ENCODE peak calls at places on chromosomes 7 and 10, in eight cellular contexts. V is IMR-90, L is fibroblast of lung, Y is psoas muscle, A is heart right ventricle, X is HL-60, J is mammary epithelial cell, N is spleen. B is an unnamed sample.

GRCh38 chr7:136272934-136273333 is 295.8 kb upstream of the MTPN start:
- DNase-seq in V (no peak), X (no peak), J (no peak), A (no peak), Y (no peak), N (no peak), L (no peak), B (no peak)

GRCh38 chr10:93566435-93567276 is at the start of gene FFAR4:
- DNase-seq in V (no peak), A (peak), J (peak), L (no peak), X (peak), N (no peak), Y (peak), B (no peak)

GRCh38 chr7:50346548-50347497 is 42.3 kb downstream of the IKZF1 start:
- DNase-seq in J (peak), V (no peak), L (no peak), N (no peak), Y (no peak), X (no peak), A (no peak), B (no peak)

GRCh38 chr10:6301482-6302083 is 98.9 kb downstream of the PFKFB3 start:
- DNase-seq in Y (no peak), L (peak), X (no peak), N (no peak), V (no peak), J (no peak), A (no peak), B (no peak)

GRCh38 chr10:44384601-44385422 is at the start of gene CXCL12:
- DNase-seq in J (peak), V (peak), L (peak), Y (peak), N (peak), A (peak), X (no peak), B (no peak)

GRCh38 chr7:17186745-17187144 is 111.7 kb upstream of the AHR start:
- DNase-seq in V (no peak), L (no peak), A (no peak), X (no peak), N (no peak), J (no peak), Y (no peak), B (no peak)

GRCh38 chr10:86281396-86281795 is 85.2 kb downstream of the GRID1 start:
- DNase-seq in V (no peak), L (no peak), J (no peak), X (no peak), N (no peak), Y (no peak), A (no peak), B (no peak)

GRCh38 chr10:3226960-3227724 is 54.6 kb upstream of the PITRM1 start:
- DNase-seq in L (peak), Y (no peak), V (peak), X (no peak), N (no peak), A (no peak), J (peak), B (no peak)

GRCh38 chr7:66359656-66360211 is 154.6 kb downstream of the TPST1 start:
- DNase-seq in J (peak), L (no peak), V (no peak), A (no peak), N (peak), X (peak), Y (no peak), B (no peak)

GRCh38 chr7:150400779-150401423 is 21.8 kb downstream of the ZNF775 start:
- DNase-seq in Y (no peak), N (no peak), J (no peak), L (no peak), V (no peak), X (no peak), A (no peak), B (no peak)

GRCh38 chr7:5423844-5424688 is 432 bp upstream of the TNRC18 start:
- DNase-seq in J (peak), X (peak), A (peak), V (peak), L (peak), Y (peak), N (peak), B (peak)

GRCh38 chr10:86721232-86721631 is 35.2 kb upstream of the BMPR1A start:
- DNase-seq in N (no peak), V (no peak), L (no peak), A (no peak), Y (no peak), J (no peak), X (no peak), B (no peak)

GRCh38 chr10:14686356-14686755 is 88.3 kb downstream of the FAM107B start:
- DNase-seq in X (no peak), V (no peak), L (peak), J (peak), N (no peak), A (no peak), Y (no peak), B (no peak)

GRCh38 chr10:81873932-81874816 is 820 bp upstream of the NRG3 start:
- DNase-seq in A (peak), N (peak), J (peak), L (peak), V (no peak), X (no peak), Y (peak), B (no peak)

GRCh38 chr10:126705951-126706565 is 35.6 kb upstream of the C10orf90 start:
- DNase-seq in Y (no peak), L (no peak), V (no peak), J (no peak), X (no peak), N (no peak), A (peak), B (no peak)

GRCh38 chr10:124568858-124569622 is 107.4 kb downstream of the LHPP start:
- DNase-seq in V (no peak), N (peak), L (no peak), X (no peak), A (no peak), J (no peak), Y (no peak), B (no peak)

GRCh38 chr7:47458057-47458456 is 123.9 kb downstream of the TNS3 start:
- DNase-seq in X (no peak), Y (peak), N (no peak), L (peak), J (peak), A (peak), V (peak), B (peak)

GRCh38 chr7:95427123-95427522 is 7.7 kb downstream of the PON2 start:
- DNase-seq in L (no peak), N (no peak), A (no peak), X (no peak), Y (no peak), J (no peak), V (no peak), B (no peak)

GRCh38 chr10:43076311-43076875 is 476 bp upstream of the RET start:
- DNase-seq in L (no peak), Y (peak), N (no peak), X (peak), J (peak), A (no peak), V (no peak), B (no peak)

GRCh38 chr10:70602665-70603438 is at the start of gene PRF1:
- DNase-seq in V (no peak), L (no peak), Y (peak), J (no peak), X (no peak), N (peak), A (no peak), B (no peak)

GRCh38 chr10:29946953-29947700 is 112.3 kb downstream of the JCAD start:
- DNase-seq in V (peak), L (peak), Y (peak), N (no peak), A (peak), X (no peak), J (peak), B (peak)

GRCh38 chr7:1483079-1483478 is 21.1 kb downstream of the INTS1 start:
- DNase-seq in Y (no peak), A (no peak), J (no peak), X (no peak), L (no peak), N (no peak), V (no peak), B (no peak)

GRCh38 chr10:97926055-97926454 is 76.4 kb downstream of the GOLGA7B start:
- DNase-seq in N (peak), J (no peak), A (no peak), V (no peak), Y (no peak), L (no peak), X (no peak), B (no peak)

GRCh38 chr10:71812016-71812912 is 38.8 kb downstream of the PSAP start:
- DNase-seq in J (peak), A (peak), Y (peak), L (peak), N (peak), V (peak), X (peak), B (no peak)

GRCh38 chr10:114458216-114458615 is 53.9 kb upstream of the AFAP1L2 start:
- DNase-seq in V (no peak), N (no peak), L (peak), A (no peak), X (no peak), J (no peak), Y (no peak), B (no peak)

GRCh38 chr7:129136887-129137647 is 7.4 kb upstream of the TSPAN33 start:
- DNase-seq in N (no peak), X (no peak), J (no peak), Y (no peak), L (no peak), V (no peak), A (no peak), B (no peak)

GRCh38 chr10:71878327-71879034 is 27.4 kb upstream of the PSAP start:
- DNase-seq in X (peak), V (no peak), J (no peak), L (no peak), Y (no peak), N (peak), A (no peak), B (no peak)

GRCh38 chr10:480928-481551 is 208.4 kb downstream of the DIP2C start:
- DNase-seq in L (no peak), V (peak), J (no peak), Y (peak), A (no peak), N (peak), X (no peak), B (no peak)

GRCh38 chr7:13411151-13411550 is 578.3 kb downstream of the ETV1 start:
- DNase-seq in N (no peak), A (no peak), X (no peak), Y (no peak), L (no peak), V (no peak), J (no peak), B (no peak)

GRCh38 chr7:41879424-41879823 is 176.5 kb upstream of the INHBA start:
- DNase-seq in N (no peak), X (no peak), Y (no peak), L (peak), J (no peak), A (no peak), V (no peak), B (no peak)

GRCh38 chr7:143388491-143389101 is 7.5 kb downstream of the ZYX start:
- DNase-seq in X (no peak), Y (no peak), L (no peak), J (no peak), V (no peak), N (no peak), A (no peak), B (no peak)

GRCh38 chr7:372939-373791 is 83.2 kb downstream of the FOXL3 start:
- DNase-seq in A (no peak), Y (peak), V (no peak), N (peak), X (no peak), J (no peak), L (peak), B (no peak)

GRCh38 chr10:22219308-22219707 is 1.5 kb upstream of the EBLN1 start:
- DNase-seq in N (no peak), X (no peak), Y (no peak), L (peak), V (no peak), J (peak), A (no peak), B (no peak)

GRCh38 chr7:29921404-29922010 is 68.1 kb downstream of the SCRN1 start:
- DNase-seq in X (peak), Y (no peak), A (peak), L (peak), N (no peak), J (peak), V (peak), B (peak)

GRCh38 chr7:106101726-106102125 is 10.4 kb downstream of the SYPL1 start:
- DNase-seq in L (peak), X (no peak), J (no peak), N (no peak), Y (no peak), A (no peak), V (peak), B (no peak)

GRCh38 chr7:23918856-23919255 is 208.8 kb downstream of the STK31 start:
- DNase-seq in V (no peak), A (no peak), N (no peak), X (no peak), Y (no peak), L (peak), J (peak), B (no peak)

GRCh38 chr7:64799-65430 is 127.5 kb upstream of the FAM20C start:
- DNase-seq in J (no peak), L (no peak), Y (peak), A (no peak), X (no peak), V (no peak), N (peak), B (no peak)

GRCh38 chr7:84236398-84236797 is 41.8 kb upstream of the SEMA3A start:
- DNase-seq in X (no peak), L (peak), A (no peak), Y (no peak), N (no peak), J (peak), V (peak), B (no peak)
- H3K4me3 ChIP-seq in X (no peak), L (no peak), A (no peak), Y (no peak), N (no peak), J (no peak), V (no peak), B (no peak)

GRCh38 chr10:17689137-17689536 is 45.2 kb downstream of the STAM start:
- DNase-seq in Y (no peak), L (no peak), N (no peak), A (no peak), J (no peak), X (no peak), V (no peak), B (no peak)
- H3K27ac ChIP-seq in Y (no peak), L (no peak), N (no peak), A (no peak), J (no peak), X (no peak), V (no peak), B (no peak)

GRCh38 chr7:116863168-116863670 is 832 bp downstream of the CAPZA2 start:
- DNase-seq in J (peak), X (no peak), Y (peak), L (peak), V (peak), N (peak), A (no peak), B (no peak)
- TF ChIP-seq CTCF in J (peak), X (no peak), Y (no peak), L (peak), V (no peak), N (no peak), A (no peak), B (peak)

DNA sequence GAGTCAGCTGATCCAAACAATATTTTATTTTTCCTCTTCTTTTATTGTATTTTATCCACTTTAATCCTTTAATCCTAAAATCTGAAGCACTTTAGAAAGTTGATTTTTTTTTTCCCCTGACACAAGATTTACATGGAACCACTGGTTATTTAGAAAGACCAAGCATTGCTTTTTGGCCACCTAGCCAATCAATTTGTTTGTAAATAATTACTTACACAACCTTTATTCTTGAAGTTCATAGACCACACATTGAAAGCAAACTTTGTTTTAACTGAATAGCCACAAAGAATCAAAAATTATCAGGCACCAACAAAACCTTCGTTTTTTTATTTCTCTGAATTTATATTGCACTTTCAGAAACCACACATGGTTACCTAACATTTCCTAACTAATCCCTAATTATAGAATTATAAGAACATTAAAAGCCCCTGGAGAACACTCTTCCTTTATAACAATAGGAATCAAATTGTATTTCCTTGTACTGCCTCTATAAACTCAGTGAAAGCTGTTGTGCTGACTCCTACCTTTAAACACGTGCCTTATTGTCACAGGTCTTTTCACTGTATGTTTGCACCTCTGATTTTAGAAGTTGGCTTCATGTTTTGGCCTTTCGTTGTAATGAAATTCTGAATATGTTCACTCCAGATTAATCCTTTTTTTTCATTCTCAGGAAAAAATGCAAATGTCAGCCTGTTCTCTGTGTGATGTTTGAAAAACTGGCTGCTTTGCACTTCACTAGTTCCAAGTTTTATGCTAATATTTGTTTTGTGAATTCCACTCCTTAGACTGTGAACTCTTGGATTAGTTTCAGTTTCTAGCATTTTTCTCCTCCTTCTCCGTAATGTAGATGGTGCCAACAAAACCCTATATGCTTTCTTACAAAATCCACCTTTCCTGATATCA is 1511.9 kb downstream of the REEP3 start:
- DNase-seq in N (no peak), X (no peak), L (no peak), J (no peak), Y (no peak), A (no peak), V (no peak), B (no peak)
- H3K4me3 ChIP-seq in N (no peak), X (no peak), L (no peak), J (no peak), Y (no peak), A (no peak), V (no peak), B (no peak)

GRCh38 chr7:75887669-75888369 is 9.0 kb downstream of the RHBDD2 start:
- DNase-seq in J (no peak), Y (no peak), X (no peak), N (no peak), V (no peak), L (no peak), A (no peak), B (no peak)

GRCh38 chr7:75888464-75889222 is 9.8 kb downstream of the RHBDD2 start:
- DNase-seq in J (no peak), N (no peak), A (peak), L (peak), Y (peak), V (no peak), X (no peak), B (no peak)

GRCh38 chr7:75891815-75892411 is 13.1 kb downstream of the RHBDD2 start:
- DNase-seq in N (no peak), A (no peak), X (no peak), L (no peak), V (no peak), J (no peak), Y (no peak), B (no peak)

GRCh38 chr7:75889826-75890225 is 11.0 kb downstream of the RHBDD2 start:
- DNase-seq in L (peak), A (no peak), V (peak), N (no peak), Y (no peak), J (no peak), X (no peak), B (no peak)

DNA sequence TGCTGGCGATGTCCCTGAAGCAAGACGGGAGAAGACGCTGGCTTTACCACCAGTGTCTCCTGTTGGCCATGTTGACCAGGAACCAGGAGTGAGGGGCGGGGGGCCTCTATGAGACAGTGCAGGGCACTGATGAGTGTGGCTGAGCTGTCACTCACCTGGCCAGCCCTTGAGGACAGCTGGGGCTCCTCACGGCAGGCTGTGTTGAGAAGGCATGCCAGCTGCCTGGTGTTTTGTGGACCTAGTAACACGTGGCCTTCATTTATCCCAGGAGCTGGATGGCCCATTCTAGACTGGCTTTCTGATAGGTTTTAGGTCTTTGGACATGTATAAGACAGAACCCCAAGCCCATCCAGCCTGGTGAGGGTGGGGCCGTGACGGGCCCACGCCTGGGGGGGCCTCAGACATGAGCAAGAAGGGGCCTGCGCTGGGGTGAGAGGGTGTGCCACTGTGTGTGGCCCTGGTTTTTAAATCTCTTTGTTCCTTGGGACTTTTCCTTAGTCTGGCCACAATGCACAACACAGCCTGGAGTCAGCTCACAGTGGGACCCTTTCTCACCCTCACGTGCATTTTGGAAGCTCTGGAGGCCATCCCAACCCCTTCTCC is 10.5 kb downstream of the RHBDD2 start:
- DNase-seq in N (no peak), J (no peak), Y (no peak), L (no peak), V (no peak), A (no peak), X (no peak), B (no peak)
- H3K27ac ChIP-seq in N (no peak), J (no peak), Y (peak), L (no peak), V (no peak), A (no peak), X (no peak), B (no peak)

DNA sequence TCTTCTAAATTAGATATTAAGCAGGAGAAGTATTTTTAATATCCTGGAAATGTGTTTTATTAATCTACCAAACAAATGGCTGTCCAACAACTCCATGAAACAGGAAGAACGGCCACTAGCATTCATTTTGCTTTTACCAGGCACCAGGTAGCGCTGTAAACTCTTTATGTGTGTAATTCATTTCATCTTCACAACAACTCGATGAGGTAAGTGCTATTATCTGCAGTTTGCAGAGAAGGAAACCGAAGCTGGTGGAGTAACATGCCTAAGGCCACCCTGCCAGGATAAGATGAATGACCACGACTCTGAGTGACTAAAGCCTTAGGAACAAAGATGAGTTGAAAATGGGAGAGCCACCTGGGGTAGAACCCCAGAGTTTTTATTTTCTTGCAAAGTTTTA is 101.2 kb downstream of the KIAA1217 start:
- DNase-seq in X (no peak), Y (no peak), L (peak), A (no peak), V (no peak), J (peak), N (no peak), B (no peak)
- TF ChIP-seq CTCF in X (no peak), Y (peak), L (no peak), A (no peak), V (no peak), J (no peak), N (no peak), B (no peak)

B was measured in AG04450.